ENCODE peak calls at places on chromosomes 11 and 22, in nine cellular contexts. One of them, this sample, is unnamed. For H3K27me3, the result is how much of the 10 kb centered on the place peaks cover.

GRCh38 chr22:28438183-28438778 is 241.4 kb downstream of the TTC28 start:
- DNase-seq in H1: no peak
- DNase-seq in adrenal gland: no peak
- DNase-seq in stomach: no peak
- DNase-seq in Peyer's patch: no peak
- DNase-seq in right lobe of liver: no peak
- DNase-seq in IMR-90: no peak
- DNase-seq in body of pancreas: no peak
- DNase-seq in esophagus muscularis mucosa: no peak
- DNase-seq in this sample: no peak

GRCh38 chr11:43736502-43737193 is 56.1 kb downstream of the HSD17B12 start:
- DNase-seq in adrenal gland: no peak
- DNase-seq in right lobe of liver: no peak
- DNase-seq in stomach: no peak
- DNase-seq in H1: no peak
- DNase-seq in Peyer's patch: no peak
- DNase-seq in IMR-90: peak
- DNase-seq in esophagus muscularis mucosa: no peak
- DNase-seq in body of pancreas: no peak
- DNase-seq in this sample: no peak

GRCh38 chr22:49133541-49133940 is 694.1 kb downstream of the BRD1 start:
- DNase-seq in IMR-90: no peak
- DNase-seq in body of pancreas: no peak
- DNase-seq in esophagus muscularis mucosa: no peak
- DNase-seq in right lobe of liver: no peak
- DNase-seq in adrenal gland: no peak
- DNase-seq in H1: no peak
- DNase-seq in stomach: no peak
- DNase-seq in Peyer's patch: no peak
- DNase-seq in this sample: no peak

GRCh38 chr22:49023879-49024774 is 803.5 kb downstream of the BRD1 start:
- DNase-seq in esophagus muscularis mucosa: no peak
- DNase-seq in IMR-90: no peak
- DNase-seq in right lobe of liver: peak
- DNase-seq in Peyer's patch: peak
- DNase-seq in body of pancreas: no peak
- DNase-seq in adrenal gland: no peak
- DNase-seq in H1: no peak
- DNase-seq in stomach: no peak
- DNase-seq in this sample: no peak

GRCh38 chr11:2220173-2220771 is 48.7 kb upstream of the TH start:
- DNase-seq in adrenal gland: no peak
- DNase-seq in esophagus muscularis mucosa: peak
- DNase-seq in right lobe of liver: no peak
- DNase-seq in Peyer's patch: no peak
- DNase-seq in IMR-90: no peak
- DNase-seq in body of pancreas: no peak
- DNase-seq in H1: no peak
- DNase-seq in stomach: no peak
- DNase-seq in this sample: no peak

GRCh38 chr11:19730373-19730772 is 17.7 kb downstream of the NAV2 start:
- DNase-seq in body of pancreas: no peak
- DNase-seq in H1: no peak
- DNase-seq in Peyer's patch: no peak
- DNase-seq in right lobe of liver: no peak
- DNase-seq in adrenal gland: no peak
- DNase-seq in stomach: no peak
- DNase-seq in IMR-90: no peak
- DNase-seq in esophagus muscularis mucosa: no peak
- DNase-seq in this sample: no peak

GRCh38 chr11:1556278-1557167 is 15.5 kb downstream of the DUSP8 start:
- DNase-seq in body of pancreas: no peak
- DNase-seq in Peyer's patch: peak
- DNase-seq in H1: no peak
- DNase-seq in adrenal gland: no peak
- DNase-seq in right lobe of liver: no peak
- DNase-seq in esophagus muscularis mucosa: no peak
- DNase-seq in stomach: no peak
- DNase-seq in IMR-90: no peak
- DNase-seq in this sample: no peak

GRCh38 chr11:60348116-60348515 is 21.1 kb downstream of the MS4A6E start:
- DNase-seq in right lobe of liver: no peak
- DNase-seq in stomach: no peak
- DNase-seq in esophagus muscularis mucosa: no peak
- DNase-seq in IMR-90: no peak
- DNase-seq in adrenal gland: no peak
- DNase-seq in Peyer's patch: no peak
- DNase-seq in H1: no peak
- DNase-seq in body of pancreas: no peak
- DNase-seq in this sample: no peak

GRCh38 chr11:34869425-34869824 is 46.8 kb downstream of the APIP start:
- DNase-seq in H1: no peak
- DNase-seq in Peyer's patch: no peak
- DNase-seq in IMR-90: no peak
- DNase-seq in esophagus muscularis mucosa: no peak
- DNase-seq in right lobe of liver: no peak
- DNase-seq in adrenal gland: no peak
- DNase-seq in body of pancreas: no peak
- DNase-seq in stomach: no peak
- DNase-seq in this sample: no peak

GRCh38 chr11:131654849-131655248 is 284.4 kb downstream of the NTM start:
- DNase-seq in adrenal gland: no peak
- DNase-seq in stomach: no peak
- DNase-seq in body of pancreas: no peak
- DNase-seq in esophagus muscularis mucosa: no peak
- DNase-seq in Peyer's patch: no peak
- DNase-seq in H1: no peak
- DNase-seq in IMR-90: no peak
- DNase-seq in right lobe of liver: no peak
- DNase-seq in this sample: no peak

GRCh38 chr11:65558785-65559509 is 788 bp upstream of the LTBP3 start:
- DNase-seq in stomach: peak
- DNase-seq in body of pancreas: peak
- DNase-seq in esophagus muscularis mucosa: no peak
- DNase-seq in IMR-90: peak
- DNase-seq in right lobe of liver: no peak
- DNase-seq in Peyer's patch: no peak
- DNase-seq in adrenal gland: peak
- DNase-seq in H1: no peak
- DNase-seq in this sample: no peak

GRCh38 chr11:93267383-93267782 is 63.2 kb upstream of the DEUP1 start:
- DNase-seq in esophagus muscularis mucosa: no peak
- DNase-seq in adrenal gland: no peak
- DNase-seq in stomach: no peak
- DNase-seq in IMR-90: no peak
- DNase-seq in right lobe of liver: no peak
- DNase-seq in H1: no peak
- DNase-seq in Peyer's patch: no peak
- DNase-seq in body of pancreas: no peak
- DNase-seq in this sample: no peak

GRCh38 chr11:120575461-120575860 is 63.9 kb downstream of the GRIK4 start:
- DNase-seq in adrenal gland: no peak
- DNase-seq in Peyer's patch: no peak
- DNase-seq in stomach: no peak
- DNase-seq in right lobe of liver: no peak
- DNase-seq in esophagus muscularis mucosa: no peak
- DNase-seq in IMR-90: no peak
- DNase-seq in body of pancreas: no peak
- DNase-seq in H1: no peak
- DNase-seq in this sample: no peak

GRCh38 chr11:120576606-120577005 is 65.1 kb downstream of the GRIK4 start:
- DNase-seq in body of pancreas: no peak
- DNase-seq in adrenal gland: no peak
- DNase-seq in IMR-90: no peak
- DNase-seq in Peyer's patch: no peak
- DNase-seq in H1: no peak
- DNase-seq in right lobe of liver: no peak
- DNase-seq in stomach: no peak
- DNase-seq in esophagus muscularis mucosa: no peak
- DNase-seq in this sample: no peak

GRCh38 chr11:120577624-120578363 is 66.2 kb downstream of the GRIK4 start:
- DNase-seq in Peyer's patch: peak
- DNase-seq in esophagus muscularis mucosa: no peak
- DNase-seq in adrenal gland: no peak
- DNase-seq in stomach: no peak
- DNase-seq in IMR-90: no peak
- DNase-seq in H1: no peak
- DNase-seq in right lobe of liver: no peak
- DNase-seq in body of pancreas: no peak
- DNase-seq in this sample: no peak

GRCh38 chr11:120578591-120579154 is 67.1 kb downstream of the GRIK4 start:
- DNase-seq in H1: no peak
- DNase-seq in adrenal gland: no peak
- DNase-seq in stomach: no peak
- DNase-seq in IMR-90: no peak
- DNase-seq in Peyer's patch: peak
- DNase-seq in body of pancreas: no peak
- DNase-seq in right lobe of liver: no peak
- DNase-seq in esophagus muscularis mucosa: no peak
- DNase-seq in this sample: no peak

DNA sequence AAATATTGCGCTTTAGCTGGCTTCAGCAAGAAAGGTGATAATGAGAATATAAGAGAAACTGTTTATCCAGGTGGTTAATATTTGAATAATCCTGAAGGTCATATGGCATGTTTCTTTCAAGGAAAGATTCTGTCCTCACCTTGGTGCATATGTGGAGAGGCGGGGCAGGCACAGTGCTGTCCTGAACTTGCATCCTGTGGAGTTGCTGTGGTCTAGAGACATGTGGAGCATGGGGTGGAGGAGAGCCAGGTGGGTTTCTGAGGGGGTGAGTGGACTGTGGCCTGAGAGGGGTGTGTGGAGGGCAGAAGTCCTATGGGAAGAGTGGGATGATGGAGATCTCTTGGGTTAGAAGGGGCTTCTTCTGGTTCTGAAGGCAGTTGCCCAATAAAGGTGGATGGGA is 65.5 kb downstream of the GRIK4 start:
- DNase-seq in adrenal gland: no peak
- DNase-seq in H1: no peak
- DNase-seq in Peyer's patch: no peak
- DNase-seq in esophagus muscularis mucosa: no peak
- DNase-seq in body of pancreas: no peak
- DNase-seq in stomach: no peak
- DNase-seq in IMR-90: no peak
- DNase-seq in right lobe of liver: no peak
- DNase-seq in this sample: no peak
- TF ChIP-seq POLR2A in adrenal gland: no peak
- TF ChIP-seq POLR2A in H1: no peak
- TF ChIP-seq POLR2A in Peyer's patch: no peak
- TF ChIP-seq POLR2A in esophagus muscularis mucosa: no peak
- TF ChIP-seq POLR2A in body of pancreas: no peak
- TF ChIP-seq POLR2A in stomach: no peak
- TF ChIP-seq POLR2A in IMR-90: no peak
- TF ChIP-seq POLR2A in right lobe of liver: no peak
- TF ChIP-seq POLR2A in this sample: no peak

DNA sequence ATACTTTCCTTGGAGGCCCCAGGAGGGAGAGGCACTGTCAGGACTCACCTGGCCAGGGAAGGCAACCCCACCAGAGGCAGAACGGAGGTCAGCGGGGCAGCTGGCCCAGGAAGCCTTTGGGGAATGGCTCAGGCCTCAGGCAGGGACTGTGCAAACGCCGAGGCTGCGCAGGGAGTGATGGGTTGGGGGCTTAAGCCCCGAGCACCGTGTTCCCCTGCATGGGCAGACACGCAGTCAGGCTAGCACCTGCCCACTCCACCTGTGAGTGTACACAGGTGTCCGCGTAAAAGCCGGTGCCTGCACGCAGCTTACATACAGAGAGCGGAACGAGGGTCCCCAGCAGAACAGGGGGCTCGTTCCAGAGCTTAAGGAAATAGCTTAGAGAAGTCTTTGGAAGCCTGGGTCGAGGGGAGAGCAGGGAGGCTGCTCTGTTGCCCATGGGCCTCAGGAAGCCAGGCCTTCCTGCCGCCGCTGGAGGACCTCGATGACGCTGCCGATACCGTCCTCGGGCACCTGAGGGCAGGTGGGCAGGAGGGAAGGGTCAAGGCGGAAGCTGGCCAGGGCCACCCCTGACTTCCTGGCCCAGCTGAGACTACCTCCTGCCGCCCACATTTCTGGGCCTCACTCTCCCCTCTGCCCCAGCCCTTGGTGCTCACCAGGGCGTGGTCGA is 4.0 kb downstream of the CASTOR1 start:
- DNase-seq in esophagus muscularis mucosa: no peak
- DNase-seq in adrenal gland: no peak
- DNase-seq in H1: no peak
- DNase-seq in IMR-90: no peak
- DNase-seq in body of pancreas: no peak
- DNase-seq in right lobe of liver: no peak
- DNase-seq in stomach: no peak
- DNase-seq in Peyer's patch: no peak
- DNase-seq in this sample: no peak
- H3K27me3 ChIP-seq in esophagus muscularis mucosa: under half
- H3K27me3 ChIP-seq in adrenal gland: under half
- H3K27me3 ChIP-seq in H1: under half
- H3K27me3 ChIP-seq in IMR-90: under half
- H3K27me3 ChIP-seq in body of pancreas: under half
- H3K27me3 ChIP-seq in right lobe of liver: under half
- H3K27me3 ChIP-seq in stomach: under half
- H3K27me3 ChIP-seq in Peyer's patch: under half
- H3K27me3 ChIP-seq in this sample: under half

DNA sequence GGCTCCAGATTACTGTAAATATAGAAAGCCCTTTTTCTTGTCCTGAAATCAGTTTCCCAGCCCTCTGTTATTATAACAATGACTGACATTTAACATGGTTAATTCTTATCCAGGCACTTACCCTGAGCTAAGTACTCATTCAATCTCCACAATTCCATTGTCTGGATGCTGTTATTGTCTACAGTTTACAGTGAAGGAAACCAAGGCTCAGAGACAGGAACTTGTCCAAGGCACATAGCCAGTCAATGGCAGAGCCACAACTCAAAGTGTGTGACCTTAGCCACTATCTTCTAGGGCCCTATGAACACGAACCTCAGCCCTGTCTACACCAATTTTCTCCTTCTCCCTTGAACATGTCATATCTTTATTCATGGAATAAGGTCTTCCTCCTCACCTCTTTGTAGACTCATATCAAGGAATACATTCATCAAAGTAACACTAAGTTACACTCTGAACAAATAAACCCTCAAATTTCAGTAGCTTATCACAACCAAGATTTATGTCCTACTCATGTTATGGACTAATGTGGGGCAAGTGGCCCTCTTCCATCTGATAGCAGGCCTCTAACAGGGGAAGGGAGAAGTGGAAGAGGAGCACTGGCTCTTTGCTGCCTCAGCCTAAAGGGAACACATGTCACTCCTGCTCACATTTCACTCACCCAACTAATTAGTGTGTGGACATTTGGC is 39.3 kb upstream of the APLNR start:
- DNase-seq in adrenal gland: no peak
- DNase-seq in esophagus muscularis mucosa: no peak
- DNase-seq in H1: no peak
- DNase-seq in Peyer's patch: no peak
- DNase-seq in right lobe of liver: no peak
- DNase-seq in body of pancreas: no peak
- DNase-seq in stomach: no peak
- DNase-seq in IMR-90: no peak
- DNase-seq in this sample: no peak
- TF ChIP-seq POLR2A in adrenal gland: no peak
- TF ChIP-seq POLR2A in esophagus muscularis mucosa: no peak
- TF ChIP-seq POLR2A in H1: no peak
- TF ChIP-seq POLR2A in Peyer's patch: no peak
- TF ChIP-seq POLR2A in right lobe of liver: no peak
- TF ChIP-seq POLR2A in body of pancreas: no peak
- TF ChIP-seq POLR2A in stomach: no peak
- TF ChIP-seq POLR2A in IMR-90: no peak
- TF ChIP-seq POLR2A in this sample: no peak

GRCh38 chr11:111538407-111539114 is 2.0 kb upstream of the LAYN start:
- DNase-seq in H1: no peak
- DNase-seq in stomach: no peak
- DNase-seq in body of pancreas: no peak
- DNase-seq in esophagus muscularis mucosa: no peak
- DNase-seq in right lobe of liver: no peak
- DNase-seq in Peyer's patch: no peak
- DNase-seq in IMR-90: peak
- DNase-seq in adrenal gland: no peak
- DNase-seq in this sample: no peak
- H3K27me3 ChIP-seq in H1: under half
- H3K27me3 ChIP-seq in stomach: under half
- H3K27me3 ChIP-seq in body of pancreas: under half
- H3K27me3 ChIP-seq in esophagus muscularis mucosa: under half
- H3K27me3 ChIP-seq in right lobe of liver: under half
- H3K27me3 ChIP-seq in Peyer's patch: under half
- H3K27me3 ChIP-seq in IMR-90: under half
- H3K27me3 ChIP-seq in adrenal gland: under half
- H3K27me3 ChIP-seq in this sample: under half